ENCODE peak calls at places on chromosomes 11 and 22, in ten cellular contexts. V, H, C, G, D, B, K, W, T and Q are unnamed samples.

GRCh38 chr11:6557063-6557462 is 46.4 kb downstream of the RRP8 start:
- DNase-seq in V (no peak), H (no peak), C (no peak), G (no peak), D (no peak), B (no peak), K (no peak), W (no peak), T (no peak), Q (no peak)

GRCh38 chr22:22088658-22089458 is 106.3 kb upstream of the TOP3B start:
- DNase-seq in V (no peak), H (no peak), C (no peak), G (no peak), D (peak; percentile 77), B (no peak), K (no peak), W (no peak), T (no peak), Q (no peak)

GRCh38 chr11:14451825-14452224 is 47.8 kb downstream of the COPB1 start:
- DNase-seq in V (peak; percentile 21), H (no peak), C (peak; percentile 56), G (no peak), D (no peak), B (no peak), K (no peak), W (no peak), T (no peak), Q (no peak)

GRCh38 chr11:55714982-55715888 is 53.2 kb downstream of the OR4C6 start:
- DNase-seq in V (no peak), H (no peak), C (no peak), G (peak; percentile 37), D (no peak), B (no peak), K (no peak), W (no peak), T (no peak), Q (no peak)

GRCh38 chr22:35037089-35037488 is 28.9 kb upstream of the ISX start:
- DNase-seq in V (no peak), H (no peak), C (no peak), G (peak; percentile 13), D (no peak), B (no peak), K (no peak), W (no peak), T (no peak), Q (no peak)

GRCh38 chr11:105673089-105673488 is 63.2 kb downstream of the GRIA4 start:
- DNase-seq in V (no peak), H (peak; percentile 49), C (peak; percentile 72), G (peak; percentile 66), D (no peak), B (no peak), K (peak; percentile 19), W (no peak), T (no peak), Q (no peak)

GRCh38 chr22:35299217-35299716 is 427 bp upstream of the TOM1 start:
- DNase-seq in V (no peak), H (peak; percentile 58), C (no peak), G (peak; percentile 38), D (no peak), B (no peak), K (no peak), W (no peak), T (no peak), Q (no peak)

GRCh38 chr11:32935462-32936029 is 42.9 kb downstream of the QSER1 start:
- DNase-seq in V (no peak), H (no peak), C (no peak), G (no peak), D (no peak), B (no peak), K (no peak), W (no peak), T (no peak), Q (no peak)

GRCh38 chr11:12377824-12378593 is 638 bp downstream of the PARVA start:
- DNase-seq in V (no peak), H (peak; percentile 80), C (peak; percentile 71), G (no peak), D (peak; percentile 91), B (peak; percentile 94), K (no peak), W (peak; percentile 77), T (peak; percentile 83), Q (peak; percentile 17)

GRCh38 chr22:44807915-44808690 is 55.7 kb downstream of the ARHGAP8 start:
- DNase-seq in V (no peak), H (no peak), C (no peak), G (no peak), D (no peak), B (no peak), K (no peak), W (no peak), T (no peak), Q (no peak)

GRCh38 chr11:70201876-70202861 is 927 bp upstream of the FADD start:
- DNase-seq in V (no peak), H (no peak), C (no peak), G (no peak), D (no peak), B (no peak), K (peak; percentile 61), W (peak; percentile 39), T (no peak), Q (no peak)

GRCh38 chr11:132913886-132914285 is 618.4 kb downstream of the OPCML start:
- DNase-seq in V (no peak), H (no peak), C (no peak), G (no peak), D (no peak), B (no peak), K (no peak), W (no peak), T (no peak), Q (no peak)
- TF ChIP-seq CTCF in V (no peak), H (no peak), C (no peak), G (no peak), D (no peak), B (no peak), K (no peak), W (no peak), T (no peak), Q (no peak)

GRCh38 chr11:3344327-3344726 is 34.6 kb downstream of the ZNF195 start:
- DNase-seq in V (no peak), H (no peak), C (no peak), G (no peak), D (no peak), B (no peak), K (no peak), W (no peak), T (no peak), Q (no peak)

GRCh38 chr11:3344775-3345174 is 34.2 kb downstream of the ZNF195 start:
- DNase-seq in V (no peak), H (no peak), C (no peak), G (no peak), D (no peak), B (no peak), K (no peak), W (no peak), T (no peak), Q (no peak)

GRCh38 chr11:3338569-3339565 is 40.1 kb downstream of the ZNF195 start:
- DNase-seq in V (no peak), H (no peak), C (no peak), G (no peak), D (peak; percentile 71), B (no peak), K (no peak), W (no peak), T (no peak), Q (no peak)

GRCh38 chr11:3340025-3340424 is 38.9 kb downstream of the ZNF195 start:
- DNase-seq in V (no peak), H (no peak), C (peak; percentile 85), G (no peak), D (no peak), B (no peak), K (peak; percentile 37), W (no peak), T (no peak), Q (peak; percentile 52)

GRCh38 chr11:3341298-3341697 is 37.6 kb downstream of the ZNF195 start:
- DNase-seq in V (peak; percentile 68), H (peak; percentile 85), C (no peak), G (peak; percentile 66), D (no peak), B (no peak), K (no peak), W (peak; percentile 39), T (peak; percentile 67), Q (no peak)
- TF ChIP-seq CTCF in V (peak; percentile 76), H (peak; percentile 77), C (peak; percentile 45), G (peak; percentile 87), D (peak; percentile 38), B (peak; percentile 36), K (peak; percentile 28), W (no peak), T (peak; percentile 59), Q (peak; percentile 21)

GRCh38 chr22:29154364-29155048 is 51.2 kb upstream of the EMID1 start:
- DNase-seq in V (peak; percentile 88), H (peak; percentile 78), C (peak; percentile 51), G (peak; percentile 70), D (peak; percentile 92), B (peak; percentile 85), K (peak; percentile 10), W (peak; percentile 83), T (peak; percentile 92), Q (no peak)
- TF ChIP-seq CTCF in V (peak; percentile 99), H (peak; percentile 87), C (peak; percentile 91), G (peak; percentile 93), D (peak; percentile 97), B (peak; percentile 83), K (peak; percentile 92), W (peak; percentile 89), T (peak; percentile 95), Q (peak; percentile 98)

GRCh38 chr11:132187391-132187790 is 817.0 kb downstream of the NTM start:
- DNase-seq in V (no peak), H (no peak), C (no peak), G (no peak), D (no peak), B (no peak), K (no peak), W (no peak), T (no peak), Q (no peak)

GRCh38 chr11:132184079-132184478 is 813.7 kb downstream of the NTM start:
- DNase-seq in V (no peak), H (no peak), C (no peak), G (no peak), D (no peak), B (no peak), K (no peak), W (no peak), T (no peak), Q (no peak)

GRCh38 chr11:132187814-132188213 is 817.4 kb downstream of the NTM start:
- DNase-seq in V (no peak), H (no peak), C (peak; percentile 75), G (no peak), D (no peak), B (no peak), K (no peak), W (no peak), T (no peak), Q (peak; percentile 62)

GRCh38 chr11:132186193-132186592 is 815.8 kb downstream of the NTM start:
- DNase-seq in V (no peak), H (no peak), C (no peak), G (no peak), D (no peak), B (no peak), K (no peak), W (no peak), T (no peak), Q (no peak)

DNA sequence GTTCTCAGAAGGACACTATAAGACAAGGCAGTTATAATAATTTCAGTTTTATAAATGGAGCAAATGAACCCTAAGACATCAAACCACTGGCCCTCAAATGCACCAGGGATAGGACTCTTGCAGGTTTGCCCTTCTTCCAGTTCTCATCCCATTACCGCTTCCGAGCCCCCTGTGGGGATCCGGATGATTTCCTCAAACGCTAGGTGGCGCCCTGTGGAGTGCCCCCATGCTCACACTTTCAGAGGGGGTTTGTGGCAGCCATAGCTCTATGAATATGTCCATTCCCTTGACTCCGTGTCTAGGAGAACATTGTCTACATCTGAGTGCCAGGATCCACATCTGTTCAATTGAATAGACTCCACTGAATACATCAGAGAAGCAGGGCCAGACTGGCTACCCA is 816.3 kb downstream of the NTM start:
- DNase-seq in V (no peak), H (no peak), C (no peak), G (no peak), D (no peak), B (no peak), K (no peak), W (no peak), T (no peak), Q (no peak)
- TF ChIP-seq CTCF in V (no peak), H (no peak), C (no peak), G (no peak), D (peak; percentile 29), B (no peak), K (peak; percentile 19), W (no peak), T (peak; percentile 22), Q (no peak)